ENCODE peak calls at places on chromosomes 13 and 19, in six cellular contexts. B is PC-3, E is H9, U is AG04450, X is Panc1, P is right lobe of liver. L is an unnamed sample.

GRCh38 chr13:98368019-98368418 is 190.9 kb upstream of the RNF113B start:
- DNase-seq in B (no peak), E (no peak), U (peak), X (no peak), P (no peak), L (no peak)

GRCh38 chr13:109368230-109368629 is 418.2 kb downstream of the IRS2 start:
- DNase-seq in B (no peak), E (no peak), U (no peak), X (no peak), P (no peak), L (no peak)

GRCh38 chr13:91101436-91101835 is 246.1 kb upstream of the MIR17HG start:
- DNase-seq in B (no peak), E (no peak), U (no peak), X (no peak), P (no peak), L (no peak)

GRCh38 chr13:26061947-26062346 is 10.1 kb upstream of the SHISA2 start:
- DNase-seq in B (peak), E (no peak), U (peak), X (no peak), P (no peak), L (peak)

GRCh38 chr13:98222081-98222554 is 45.0 kb upstream of the RNF113B start:
- DNase-seq in B (peak), E (no peak), U (no peak), X (no peak), P (no peak), L (peak)

GRCh38 chr19:6802336-6803035 is 30.0 kb downstream of the VAV1 start:
- DNase-seq in B (peak), E (peak), U (no peak), X (no peak), P (peak), L (no peak)

GRCh38 chr19:36916991-36917390 is 859 bp downstream of the ZNF568 start:
- DNase-seq in B (no peak), E (no peak), U (no peak), X (peak), P (no peak), L (peak)

GRCh38 chr19:41851456-41851855 is 6.6 kb downstream of the DMRTC2 start:
- DNase-seq in B (no peak), E (no peak), U (no peak), X (no peak), P (no peak), L (no peak)

GRCh38 chr19:55463583-55464031 is 944 bp downstream of the C19orf85 start:
- DNase-seq in B (no peak), E (no peak), U (no peak), X (no peak), P (peak), L (no peak)
- H3K27ac ChIP-seq in B (no peak), E (no peak), U (no peak), X (no peak), P (no peak), L (no peak)

DNA sequence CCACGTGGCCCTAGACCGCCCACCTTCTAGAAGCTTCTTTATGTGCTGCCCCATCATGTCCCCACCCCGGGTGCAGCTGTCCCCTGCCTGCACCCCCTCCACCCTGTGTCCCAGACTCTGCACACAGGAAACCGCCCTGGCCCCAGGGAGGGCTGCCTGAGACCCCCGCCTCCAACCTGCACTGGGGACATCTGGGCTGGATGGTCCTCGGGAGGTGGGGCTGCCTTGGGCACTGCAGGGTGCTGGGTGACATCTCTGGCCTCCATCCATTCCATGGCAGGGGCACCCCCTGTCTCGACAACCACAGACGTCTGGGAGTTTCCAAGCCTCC is 17.8 kb upstream of the ZBTB7A start:
- DNase-seq in B (no peak), E (no peak), U (no peak), X (no peak), P (no peak), L (no peak)
- H3K27ac ChIP-seq in B (peak), E (no peak), U (no peak), X (no peak), P (peak), L (no peak)

GRCh38 chr19:56111601-56112312 is 9.3 kb downstream of the ZNF787 start:
- DNase-seq in B (no peak), E (no peak), U (no peak), X (no peak), P (no peak), L (no peak)

GRCh38 chr19:56109216-56109615 is 11.9 kb downstream of the ZNF787 start:
- DNase-seq in B (no peak), E (no peak), U (no peak), X (no peak), P (no peak), L (peak)

GRCh38 chr19:56112313-56112709 is 8.8 kb downstream of the ZNF787 start:
- DNase-seq in B (no peak), E (no peak), U (no peak), X (no peak), P (no peak), L (no peak)

GRCh38 chr19:56108447-56109195 is 12.5 kb downstream of the ZNF787 start:
- DNase-seq in B (no peak), E (no peak), U (no peak), X (no peak), P (no peak), L (peak)

GRCh38 chr19:56110515-56111448 is 10.3 kb downstream of the ZNF787 start:
- DNase-seq in B (no peak), E (no peak), U (no peak), X (no peak), P (peak), L (no peak)
- H3K27ac ChIP-seq in B (no peak), E (no peak), U (peak), X (peak), P (peak), L (no peak)

GRCh38 chr19:45866400-45867176 is 2.5 kb downstream of the FOXA3 start:
- DNase-seq in B (no peak), E (no peak), U (no peak), X (no peak), P (no peak), L (no peak)
- H3K27ac ChIP-seq in B (no peak), E (no peak), U (no peak), X (no peak), P (peak), L (no peak)

DNA sequence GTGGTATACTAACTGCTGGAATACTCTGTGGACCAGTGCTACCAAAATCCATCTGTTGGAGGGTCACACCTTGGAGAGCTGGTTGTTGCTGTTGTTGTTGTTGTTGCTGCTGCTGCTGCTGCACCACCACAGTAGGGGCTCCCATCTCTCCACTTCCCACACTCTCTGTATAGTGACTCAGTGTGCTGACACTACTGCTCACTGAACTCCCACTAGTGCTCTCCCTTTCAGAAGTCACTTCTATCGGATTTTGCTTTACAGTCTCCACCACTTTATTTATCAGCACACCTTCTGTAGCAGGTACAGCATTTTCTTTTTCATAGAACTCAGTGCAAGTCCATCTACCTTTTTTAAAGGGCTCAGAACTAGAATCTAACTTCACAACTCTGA is 1.7 kb downstream of the TSC22D1 start:
- DNase-seq in B (peak), E (no peak), U (no peak), X (no peak), P (no peak), L (peak)
- H3K27ac ChIP-seq in B (peak), E (no peak), U (no peak), X (no peak), P (no peak), L (no peak)

GRCh38 chr13:35228536-35228935 is 248.0 kb downstream of the MAB21L1 start:
- DNase-seq in B (no peak), E (no peak), U (no peak), X (no peak), P (no peak), L (no peak)
- H3K27ac ChIP-seq in B (no peak), E (no peak), U (no peak), X (no peak), P (no peak), L (no peak)

GRCh38 chr19:56966225-56966696 is 125.7 kb upstream of the PEG3 start:
- DNase-seq in B (no peak), E (no peak), U (no peak), X (no peak), P (no peak), L (no peak)

GRCh38 chr19:56969726-56970125 is 129.2 kb upstream of the PEG3 start:
- DNase-seq in B (no peak), E (no peak), U (no peak), X (no peak), P (no peak), L (no peak)

GRCh38 chr19:56960959-56961622 is 120.6 kb upstream of the PEG3 start:
- DNase-seq in B (no peak), E (no peak), U (no peak), X (no peak), P (no peak), L (no peak)

GRCh38 chr19:56966697-56967299 is 126.3 kb upstream of the PEG3 start:
- DNase-seq in B (no peak), E (no peak), U (no peak), X (no peak), P (no peak), L (no peak)

DNA sequence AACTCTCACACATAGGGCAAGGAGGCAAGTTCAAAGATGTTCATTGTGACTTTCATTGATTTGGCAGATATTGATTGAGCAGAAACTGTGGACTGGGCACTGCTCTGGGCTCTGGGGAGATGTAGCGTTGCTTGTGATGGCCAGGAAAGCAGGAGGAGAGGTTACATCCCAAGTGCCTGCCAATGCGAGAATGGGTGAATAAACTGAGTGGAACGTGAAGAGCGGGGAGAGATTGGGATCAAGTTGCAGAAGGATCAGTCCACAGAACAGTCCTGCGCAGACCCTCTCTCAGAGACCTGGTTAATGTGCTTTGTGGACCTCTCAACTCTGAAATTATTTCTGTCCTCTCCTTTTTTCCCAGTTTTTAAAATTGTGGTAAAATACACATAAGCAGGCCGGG is 124.0 kb upstream of the PEG3 start:
- DNase-seq in B (no peak), E (no peak), U (no peak), X (no peak), P (no peak), L (no peak)
- H3K27ac ChIP-seq in B (no peak), E (no peak), U (no peak), X (no peak), P (no peak), L (no peak)

GRCh38 chr13:66657165-66657895 is 572.8 kb downstream of the PCDH9 start:
- DNase-seq in B (peak), E (no peak), U (peak), X (peak), P (no peak), L (peak)
- H3K27ac ChIP-seq in B (peak), E (no peak), U (peak), X (no peak), P (no peak), L (no peak)

GRCh38 chr19:28168557-28168956 is 1044.4 kb downstream of the UQCRFS1 start:
- DNase-seq in B (no peak), E (peak), U (no peak), X (no peak), P (no peak), L (no peak)
- H3K27ac ChIP-seq in B (no peak), E (peak), U (no peak), X (no peak), P (no peak), L (no peak)

GRCh38 chr13:50529154-50529882 is 314.2 kb downstream of the DLEU7 start:
- DNase-seq in B (peak), E (peak), U (peak), X (no peak), P (peak), L (peak)
- H3K27ac ChIP-seq in B (no peak), E (no peak), U (peak), X (peak), P (peak), L (peak)

L was measured in GM23248.